ENCODE peak calls at places on chromosomes 7 and 10, in six cellular contexts. J is SK-N-SH, P is GM12878, F is HL-60, Z is H1, K is K562. U is an unnamed sample.

GRCh38 chr7:99380823-99381663 is 6.5 kb downstream of the ARPC1B start:
- DNase-seq in J (peak), P (peak), F (no peak), Z (no peak), K (no peak), U (peak)

GRCh38 chr10:103153302-103153759 is 39.7 kb downstream of the NT5C2 start:
- DNase-seq in J (no peak), P (no peak), F (no peak), Z (no peak), K (no peak), U (peak)

GRCh38 chr10:35573786-35574185 is 31.4 kb upstream of the GJD4 start:
- DNase-seq in J (no peak), P (no peak), F (no peak), Z (no peak), K (no peak), U (no peak)

GRCh38 chr7:71976670-71977069 is 435.5 kb downstream of the CALN1 start:
- DNase-seq in J (no peak), P (no peak), F (no peak), Z (no peak), K (no peak), U (no peak)

GRCh38 chr7:91436655-91437054 is 172.4 kb downstream of the FZD1 start:
- DNase-seq in J (no peak), P (no peak), F (no peak), Z (no peak), K (no peak), U (no peak)

GRCh38 chr10:117666965-117667364 is 124.4 kb downstream of the EMX2 start:
- DNase-seq in J (no peak), P (no peak), F (no peak), Z (no peak), K (no peak), U (no peak)

GRCh38 chr10:19921300-19922140 is 105.3 kb downstream of the PLXDC2 start:
- DNase-seq in J (no peak), P (no peak), F (no peak), Z (no peak), K (no peak), U (no peak)

GRCh38 chr7:131431289-131431688 is 103.6 kb downstream of the MKLN1 start:
- DNase-seq in J (no peak), P (no peak), F (no peak), Z (no peak), K (no peak), U (no peak)

GRCh38 chr10:15280462-15280861 is 90.6 kb downstream of the FAM171A1 start:
- DNase-seq in J (no peak), P (no peak), F (no peak), Z (no peak), K (no peak), U (no peak)

GRCh38 chr7:130505753-130506152 is 13.9 kb downstream of the MEST start:
- DNase-seq in J (no peak), P (no peak), F (no peak), Z (no peak), K (no peak), U (no peak)

GRCh38 chr7:113301141-113301540 is 182.8 kb upstream of the SMIM30 start:
- DNase-seq in J (no peak), P (no peak), F (no peak), Z (no peak), K (no peak), U (no peak)

GRCh38 chr7:133275008-133275407 is 22.1 kb downstream of the EXOC4 start:
- DNase-seq in J (no peak), P (no peak), F (no peak), Z (no peak), K (no peak), U (no peak)

GRCh38 chr7:81926154-81926553 is 156.3 kb upstream of the HGF start:
- DNase-seq in J (no peak), P (no peak), F (no peak), Z (no peak), K (no peak), U (no peak)

GRCh38 chr10:121414366-121414765 is 183.9 kb downstream of the FGFR2 start:
- DNase-seq in J (no peak), P (no peak), F (no peak), Z (no peak), K (no peak), U (no peak)

GRCh38 chr10:69867699-69868558 is 66.2 kb downstream of the COL13A1 start:
- DNase-seq in J (no peak), P (no peak), F (no peak), Z (peak), K (no peak), U (no peak)

GRCh38 chr7:22665816-22666375 is 61.1 kb upstream of the IL6 start:
- DNase-seq in J (no peak), P (no peak), F (no peak), Z (no peak), K (no peak), U (no peak)

GRCh38 chr7:123096976-123097375 is 101.5 kb upstream of the TAS2R16 start:
- DNase-seq in J (no peak), P (no peak), F (no peak), Z (no peak), K (no peak), U (no peak)

GRCh38 chr10:43888551-43888950 is 239.9 kb upstream of the ZNF32 start:
- DNase-seq in J (no peak), P (no peak), F (no peak), Z (no peak), K (no peak), U (no peak)

GRCh38 chr7:37925620-37926019 is 5.2 kb downstream of the EPDR1 start:
- DNase-seq in J (no peak), P (no peak), F (no peak), Z (no peak), K (no peak), U (no peak)

GRCh38 chr10:18294633-18295032 is 154.4 kb downstream of the CACNB2 start:
- DNase-seq in J (no peak), P (peak), F (no peak), Z (no peak), K (no peak), U (no peak)

GRCh38 chr7:112195717-112196116 is 10.5 kb downstream of the DOCK4 start:
- DNase-seq in J (no peak), P (no peak), F (no peak), Z (no peak), K (no peak), U (no peak)

DNA sequence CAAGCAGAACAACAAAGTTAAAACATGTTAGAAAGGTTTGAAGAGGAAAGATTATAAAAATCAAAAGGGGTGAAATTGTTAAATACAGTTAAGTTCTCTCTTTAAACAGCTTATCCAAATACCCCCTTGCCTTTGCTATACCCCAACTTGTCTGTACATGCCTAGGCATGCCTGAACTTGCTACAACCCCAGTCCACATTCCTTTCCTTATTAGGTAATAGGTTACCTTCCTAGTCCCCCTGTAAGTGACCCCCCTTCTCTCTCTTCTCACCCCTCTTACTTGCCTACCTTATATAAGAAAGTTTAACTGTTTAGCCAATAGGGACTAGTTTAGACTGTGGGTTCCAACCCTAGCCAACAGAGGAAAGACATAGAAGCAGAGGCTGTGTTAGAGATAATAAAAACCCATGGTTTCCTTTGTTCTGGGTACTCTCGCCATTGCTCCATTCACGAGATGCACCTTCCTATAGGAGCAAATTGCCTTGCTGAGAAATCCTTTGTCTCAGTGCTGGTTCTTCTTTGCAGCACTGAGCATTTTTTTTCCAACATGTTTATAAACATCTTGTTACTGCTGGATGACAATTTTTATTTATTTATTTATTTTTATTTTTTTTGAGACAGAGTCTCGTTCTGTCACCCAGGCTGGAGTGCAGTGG is 282.2 kb upstream of the GALNT17 start:
- DNase-seq in J (no peak), P (no peak), F (no peak), Z (no peak), K (no peak), U (no peak)
- TF ChIP-seq GABPA in J (no peak), P (no peak), F (no peak), Z (no peak), K (no peak), U (no peak)

GRCh38 chr10:124160176-124160575 is 66.8 kb upstream of the CHST15 start:
- DNase-seq in J (no peak), P (no peak), F (no peak), Z (no peak), K (no peak), U (no peak)
- TF ChIP-seq GABPA in J (no peak), P (no peak), F (no peak), Z (no peak), K (no peak), U (no peak)

GRCh38 chr10:7300327-7300726 is 110.5 kb downstream of the SFMBT2 start:
- DNase-seq in J (peak), P (no peak), F (no peak), Z (no peak), K (no peak), U (no peak)
- TF ChIP-seq GABPA in J (no peak), P (no peak), F (no peak), Z (no peak), K (no peak), U (no peak)

GRCh38 chr7:150903627-150904026 is 51.3 kb downstream of the AOC1 start:
- DNase-seq in J (peak), P (no peak), F (no peak), Z (no peak), K (peak), U (no peak)
- TF ChIP-seq GABPA in J (no peak), P (no peak), F (no peak), Z (no peak), K (no peak), U (no peak)

DNA sequence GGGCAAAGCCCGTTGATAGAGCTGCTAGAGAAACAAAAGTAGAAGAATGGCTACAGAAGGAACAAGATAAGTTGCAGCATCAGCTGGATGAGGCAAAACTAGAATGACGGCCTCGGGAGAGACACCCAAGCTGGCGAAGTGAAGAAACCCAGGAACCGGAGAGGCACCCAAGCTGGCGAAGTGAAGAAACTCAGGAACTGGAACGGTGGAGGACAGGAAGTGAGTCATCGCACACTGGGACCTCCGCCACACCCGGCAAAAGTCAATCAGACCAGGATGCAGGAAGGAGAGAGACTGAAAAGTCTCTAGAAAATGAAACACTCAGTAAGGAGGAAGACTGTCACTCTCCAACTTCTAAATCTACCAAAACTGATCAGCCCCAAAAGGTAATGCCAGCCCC is 133.0 kb upstream of the NEBL start:
- DNase-seq in J (no peak), P (no peak), F (peak), Z (no peak), K (no peak), U (no peak)
- TF ChIP-seq GABPA in J (no peak), P (no peak), F (no peak), Z (no peak), K (peak), U (peak)